ENCODE peak calls at places on chromosomes 2 and 18, in six cellular contexts. T is K562, F is HCT116, C is H1, V is HepG2, L is GM12878. R is an unnamed sample.

GRCh38 chr2:85771486-85771885 is 17.7 kb downstream of the ATOH8 start:
- DNase-seq in V (no peak), C (no peak), L (no peak), T (no peak), F (no peak), R (no peak)

GRCh38 chr2:26136431-26136830 is 36.5 kb upstream of the GAREM2 start:
- DNase-seq in L (no peak), C (no peak), F (no peak), V (no peak), T (no peak), R (no peak)

GRCh38 chr2:115910270-115910669 is 1467.8 kb downstream of the DPP10 start:
- DNase-seq in C (no peak), T (no peak), V (no peak), F (no peak), L (no peak), R (no peak)

GRCh38 chr2:74204436-74204835 is 6.0 kb downstream of the MTHFD2 start:
- DNase-seq in L (no peak), T (no peak), V (no peak), C (no peak), F (no peak), R (no peak)

GRCh38 chr2:241564596-241565411 is 6.3 kb downstream of the BOK start:
- DNase-seq in T (no peak), F (no peak), C (no peak), V (no peak), L (no peak), R (no peak)

GRCh38 chr2:225120175-225120574 is 77.9 kb upstream of the DOCK10 start:
- DNase-seq in F (no peak), C (no peak), V (no peak), T (no peak), L (no peak), R (peak)

GRCh38 chr2:45773909-45774308 is 122.4 kb downstream of the PRKCE start:
- DNase-seq in L (no peak), V (no peak), T (no peak), F (no peak), C (no peak), R (no peak)

GRCh38 chr18:11500153-11501122 is 109.0 kb upstream of the SLC35G4 start:
- DNase-seq in L (peak), V (peak), C (no peak), F (peak), T (no peak), R (no peak)

GRCh38 chr18:38887671-38888020 is 1322.0 kb upstream of the CELF4 start:
- DNase-seq in C (no peak), V (no peak), F (no peak), L (no peak), T (no peak), R (no peak)

GRCh38 chr2:49940616-49941015 is 786.3 kb upstream of the FSHR start:
- DNase-seq in F (no peak), T (no peak), V (no peak), L (no peak), C (no peak), R (no peak)

GRCh38 chr18:77206676-77207370 is 42.8 kb upstream of the GALR1 start:
- DNase-seq in L (no peak), T (no peak), C (no peak), F (no peak), V (no peak), R (no peak)

GRCh38 chr2:182898718-182899117 is 32.3 kb upstream of the FRZB start:
- DNase-seq in T (no peak), V (no peak), L (no peak), F (no peak), C (no peak), R (no peak)

GRCh38 chr18:59957957-59958356 is 58.2 kb downstream of the PMAIP1 start:
- DNase-seq in F (peak), T (peak), V (peak), C (no peak), L (no peak), R (no peak)

GRCh38 chr2:43363086-43363485 is 136.7 kb upstream of the ZFP36L2 start:
- DNase-seq in C (no peak), V (no peak), T (no peak), F (no peak), L (no peak), R (no peak)

GRCh38 chr2:138711812-138712211 is 68.4 kb downstream of the NXPH2 start:
- DNase-seq in V (no peak), T (no peak), C (no peak), L (no peak), F (no peak), R (no peak)

GRCh38 chr2:9763356-9764152 is 79.7 kb upstream of the TAF1B start:
- DNase-seq in L (no peak), T (no peak), F (no peak), V (peak), C (no peak), R (no peak)
- TF ChIP-seq JUND in L (no peak), T (peak), F (no peak), V (no peak), C (no peak), R (no peak)

GRCh38 chr2:105525201-105525600 is 126.3 kb upstream of the FHL2 start:
- DNase-seq in L (no peak), T (no peak), V (no peak), F (no peak), C (no peak), R (no peak)
- TF ChIP-seq JUND in L (no peak), T (no peak), V (no peak), F (no peak), C (no peak), R (no peak)

GRCh38 chr2:28082131-28082530 is 191.6 kb downstream of the BABAM2 start:
- DNase-seq in L (no peak), F (no peak), C (no peak), T (no peak), V (no peak), R (no peak)
- TF ChIP-seq JUND in L (no peak), F (no peak), C (no peak), T (no peak), V (no peak), R (no peak)

GRCh38 chr2:65373365-65373918 is 59.0 kb downstream of the SPRED2 start:
- DNase-seq in C (no peak), L (no peak), F (no peak), V (peak), T (no peak), R (no peak)

GRCh38 chr2:65372619-65373018 is 59.8 kb downstream of the SPRED2 start:
- DNase-seq in L (no peak), C (no peak), V (no peak), T (no peak), F (no peak), R (no peak)

GRCh38 chr2:65374999-65375398 is 57.4 kb downstream of the SPRED2 start:
- DNase-seq in C (no peak), F (no peak), V (no peak), T (no peak), L (no peak), R (no peak)

GRCh38 chr2:65375723-65376122 is 56.7 kb downstream of the SPRED2 start:
- DNase-seq in C (no peak), T (no peak), V (no peak), F (no peak), L (no peak), R (no peak)

GRCh38 chr2:65374555-65374954 is 57.8 kb downstream of the SPRED2 start:
- DNase-seq in L (no peak), V (no peak), C (no peak), F (no peak), T (no peak), R (no peak)
- TF ChIP-seq JUND in L (no peak), V (no peak), C (no peak), F (no peak), T (no peak), R (no peak)

DNA sequence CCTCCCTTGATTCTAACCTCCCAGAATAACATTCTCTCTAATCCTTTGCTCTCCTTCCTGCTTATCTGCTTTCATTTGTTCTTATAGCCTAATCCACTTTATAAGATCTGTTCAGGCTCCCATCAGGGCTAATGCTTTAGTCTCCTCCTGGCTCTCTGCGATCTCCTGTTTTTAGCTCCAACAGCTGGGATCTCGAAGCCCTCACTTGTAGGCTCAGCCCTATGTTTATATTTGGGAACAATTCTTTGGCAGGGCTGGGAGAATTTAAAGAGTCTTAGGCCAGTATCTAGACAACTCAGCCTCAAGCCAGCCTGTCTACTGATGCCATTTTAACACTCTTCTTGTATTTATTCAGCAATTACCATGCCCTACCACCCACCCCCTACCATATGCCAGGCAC is 27.2 kb upstream of the RAPH1 start:
- DNase-seq in L (no peak), C (no peak), T (no peak), F (no peak), V (no peak), R (no peak)
- TF ChIP-seq JUND in L (no peak), C (no peak), T (no peak), F (no peak), V (no peak), R (no peak)

GRCh38 chr2:127826047-127826446 is 15.1 kb upstream of the WDR33 start:
- DNase-seq in F (no peak), L (no peak), T (no peak), V (no peak), C (no peak), R (no peak)

DNA sequence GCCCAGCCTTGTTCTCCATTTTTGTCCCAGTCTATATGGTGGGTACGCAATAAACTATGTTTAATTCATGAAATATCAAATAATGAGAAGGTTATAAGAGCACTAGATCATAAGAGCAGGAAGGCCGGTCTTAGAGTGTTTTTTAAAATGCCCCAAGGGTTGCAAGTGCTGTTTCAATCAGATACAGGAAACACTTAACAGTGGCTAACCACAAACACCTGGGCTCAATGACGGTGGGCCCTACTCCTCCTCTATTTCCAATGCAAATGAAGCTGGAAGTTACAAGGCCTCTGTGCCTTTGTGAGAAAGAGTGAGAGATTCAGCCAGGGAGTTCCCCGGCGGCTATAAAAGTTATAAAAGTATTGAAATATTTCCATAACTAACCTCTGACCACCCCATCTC is 18.9 kb upstream of the WDR33 start:
- DNase-seq in F (no peak), C (peak), L (peak), T (peak), V (no peak), R (no peak)
- TF ChIP-seq JUND in F (no peak), C (no peak), L (no peak), T (no peak), V (no peak), R (no peak)

DNA sequence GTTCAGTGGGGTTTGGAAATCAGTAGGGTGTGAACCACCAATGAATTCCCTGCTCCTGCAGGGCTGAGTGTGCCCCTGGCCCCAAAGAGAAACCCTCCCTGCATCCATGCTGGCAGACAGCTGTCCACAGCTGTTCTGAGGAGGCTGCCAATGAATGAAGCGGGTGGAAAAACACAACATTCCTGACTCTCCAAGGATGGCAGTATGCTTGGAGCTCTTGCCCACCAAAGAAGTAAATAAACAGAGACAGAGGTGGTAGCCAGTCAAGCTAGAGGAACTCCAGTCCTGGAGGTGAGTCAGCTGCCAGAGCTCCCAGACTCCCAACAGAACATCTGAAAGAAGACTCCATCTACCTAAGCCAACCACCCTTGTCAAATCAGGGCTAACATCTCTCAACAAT is 6.2 kb downstream of the ZBTB7C start:
- DNase-seq in V (no peak), T (no peak), L (no peak), F (no peak), C (no peak), R (no peak)
- TF ChIP-seq JUND in V (no peak), T (no peak), L (no peak), F (no peak), C (no peak), R (no peak)

GRCh38 chr2:71793965-71794364 is 340.6 kb downstream of the DYSF start:
- DNase-seq in C (no peak), V (no peak), T (no peak), L (no peak), F (no peak), R (no peak)
- TF ChIP-seq JUND in C (no peak), V (no peak), T (no peak), L (no peak), F (no peak), R (no peak)

GRCh38 chr2:9941196-9941995 is 10.1 kb upstream of the GRHL1 start:
- DNase-seq in F (no peak), T (peak), L (no peak), C (no peak), V (peak), R (no peak)
- TF ChIP-seq JUND in F (no peak), T (no peak), L (no peak), C (no peak), V (no peak), R (no peak)

DNA sequence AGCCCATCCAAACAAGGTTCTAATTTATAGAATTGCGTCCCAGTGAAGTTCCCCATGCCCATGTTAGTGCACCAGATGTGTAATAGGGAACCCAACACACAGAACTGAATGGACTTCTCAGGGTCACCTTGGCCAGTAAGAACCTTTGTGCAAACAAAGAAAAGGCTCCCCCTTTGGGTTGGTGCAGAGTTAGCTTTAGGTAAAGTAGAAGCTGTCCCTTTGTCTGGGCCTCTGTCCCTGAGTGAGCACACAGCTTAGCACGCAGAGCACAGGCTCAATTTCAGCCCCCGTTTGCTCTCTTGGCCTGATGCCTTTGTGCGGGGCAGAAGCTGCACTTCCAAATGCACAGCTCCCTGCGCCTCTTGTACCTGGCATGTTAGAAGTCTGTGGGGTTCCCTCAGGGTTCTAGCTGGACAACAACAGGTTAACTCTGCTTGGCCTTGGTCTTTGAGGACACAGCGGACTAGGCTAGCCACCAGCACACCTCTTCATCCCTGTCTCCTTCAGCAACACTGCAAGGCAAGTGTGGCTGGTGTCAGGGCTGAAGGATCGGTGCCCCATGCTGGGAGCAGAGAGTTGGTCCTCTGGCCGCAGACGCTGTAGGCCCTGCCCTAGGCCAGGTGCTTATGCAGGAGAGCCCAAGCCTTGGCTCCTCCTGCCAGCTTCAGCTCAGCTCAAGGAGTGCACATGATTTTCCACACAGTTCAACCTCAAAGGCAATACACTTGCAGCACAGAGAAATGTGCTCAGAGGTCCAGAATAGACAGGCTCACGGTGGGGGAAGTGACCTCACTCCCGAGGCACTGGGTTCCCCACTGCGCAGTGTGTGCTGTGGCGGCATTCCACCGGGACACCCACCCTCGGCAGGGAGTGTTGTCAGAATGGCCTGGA is 73.3 kb upstream of the FOSL2 start:
- DNase-seq in F (no peak), V (peak), C (no peak), L (no peak), T (no peak), R (no peak)
- TF ChIP-seq JUND in F (no peak), V (no peak), C (no peak), L (no peak), T (no peak), R (no peak)